ENCODE peak calls at places on chromosomes 3 and 15, in five cellular contexts. V is AG04449, L is SW480, Y is NCI-H1436, Z is A172. A is an unnamed sample.
A peak's percentile ranks its signal among the peaks of the same experiment; 100 is the strongest.

GRCh38 chr3:169759256-169759655 is 5.6 kb downstream of the TERC start:
- DNase-seq in Y (no peak), Z (peak; percentile 81), V (no peak), L (no peak), A (no peak)

GRCh38 chr15:70196314-70197291 is 98.9 kb upstream of the TLE3 start:
- DNase-seq in V (peak; percentile 82), Z (peak; percentile 96), L (peak; percentile 94), Y (peak; percentile 76), A (peak; percentile 91)

GRCh38 chr3:127151992-127152391 is 40.9 kb upstream of the PRR23E start:
- DNase-seq in Y (no peak), Z (peak; percentile 39), L (no peak), V (no peak), A (no peak)

GRCh38 chr15:25655168-25655956 is 207.8 kb downstream of the ATP10A start:
- DNase-seq in V (no peak), Y (no peak), L (no peak), Z (no peak), A (no peak)

GRCh38 chr15:43346305-43346704 is 15.9 kb upstream of the LCMT2 start:
- DNase-seq in Z (no peak), V (no peak), L (no peak), Y (no peak), A (no peak)

GRCh38 chr15:66715181-66715624 is 13.2 kb downstream of the SMAD6 start:
- DNase-seq in Y (no peak), L (no peak), V (no peak), Z (no peak), A (no peak)

GRCh38 chr3:195546130-195546560 is 3.0 kb upstream of the PPP1R2 start:
- DNase-seq in Y (no peak), L (peak; percentile 87), Z (peak; percentile 96), V (peak; percentile 17), A (peak; percentile 67)

GRCh38 chr15:45314960-45315359 is 62.9 kb downstream of the SLC28A2 start:
- DNase-seq in Z (no peak), Y (no peak), L (no peak), V (no peak), A (no peak)

A was measured in non-pigmented ciliary epithelial cell.